ENCODE peak calls at places on chromosomes 11 and 22, in eight cellular contexts. T is mucosa of descending colon, K is body of pancreas, O is Peyer's patch, Q is pancreas, Z is H9, P is PC-3, U is spleen. E is an unnamed sample.
A peak's percentile ranks its signal among the peaks of the same experiment; 100 is the strongest.

GRCh38 chr11:20088368-20089260 is 71.7 kb downstream of the DBX1 start:
- DNase-seq in T (no peak), K (no peak), O (no peak), Q (no peak), Z (no peak), P (no peak), U (no peak), E (no peak)

GRCh38 chr11:84437129-84438123 is 1151.3 kb upstream of the CCDC90B start:
- DNase-seq in T (no peak), K (peak; percentile 84), O (no peak), Q (peak; percentile 67), Z (peak; percentile 94), P (peak; percentile 29), U (no peak), E (no peak)

GRCh38 chr11:116482716-116483115 is 290.1 kb downstream of the BUD13 start:
- DNase-seq in T (no peak), K (no peak), O (no peak), Q (no peak), Z (no peak), P (no peak), U (no peak), E (no peak)

GRCh38 chr11:70552167-70552435 is 153.8 kb downstream of the CTTN start:
- DNase-seq in T (no peak), K (no peak), O (no peak), Q (no peak), Z (no peak), P (no peak), U (no peak), E (no peak)

GRCh38 chr22:20946080-20946986 is 20.7 kb upstream of the AIFM3 start:
- DNase-seq in T (no peak), K (no peak), O (peak; percentile 15), Q (no peak), Z (no peak), P (peak; percentile 42), U (no peak), E (no peak)

GRCh38 chr22:30490399-30490798 is 15.1 kb downstream of the SEC14L4 start:
- DNase-seq in T (no peak), K (no peak), O (no peak), Q (no peak), Z (peak; percentile 45), P (no peak), U (no peak), E (no peak)

GRCh38 chr22:39524753-39525657 is 4.6 kb downstream of the ATF4 start:
- DNase-seq in T (peak; percentile 37), K (no peak), O (no peak), Q (no peak), Z (no peak), P (no peak), U (no peak), E (no peak)

GRCh38 chr22:35930933-35931332 is 97.7 kb downstream of the RBFOX2 start:
- DNase-seq in T (no peak), K (peak; percentile 68), O (no peak), Q (no peak), Z (no peak), P (peak; percentile 49), U (no peak), E (peak; percentile 43)

GRCh38 chr11:64498151-64498550 is 92.9 kb upstream of the SLC22A12 start:
- DNase-seq in T (no peak), K (peak; percentile 10), O (no peak), Q (no peak), Z (no peak), P (no peak), U (no peak), E (no peak)

GRCh38 chr11:69141742-69142141 is 14.0 kb upstream of the SMIM38 start:
- DNase-seq in T (no peak), K (no peak), O (no peak), Q (no peak), Z (no peak), P (no peak), U (no peak), E (no peak)

GRCh38 chr11:46666982-46667590 is 33.3 kb downstream of the ARHGAP1 start:
- DNase-seq in T (no peak), K (no peak), O (no peak), Q (no peak), Z (no peak), P (no peak), U (no peak), E (no peak)

GRCh38 chr11:119148855-119149370 is at the start of gene ABCG4:
- DNase-seq in T (peak; percentile 39), K (no peak), O (no peak), Q (no peak), Z (peak; percentile 44), P (peak; percentile 21), U (no peak), E (no peak)

GRCh38 chr11:10655227-10655626 is 38.3 kb downstream of the IRAG1 start:
- DNase-seq in T (no peak), K (no peak), O (no peak), Q (no peak), Z (no peak), P (no peak), U (no peak), E (no peak)

GRCh38 chr11:66882540-66882939 is 25.7 kb downstream of the LRFN4 start:
- DNase-seq in T (no peak), K (no peak), O (no peak), Q (no peak), Z (no peak), P (no peak), U (no peak), E (no peak)

GRCh38 chr11:115652094-115652493 is 147.9 kb upstream of the CADM1 start:
- DNase-seq in T (no peak), K (no peak), O (no peak), Q (no peak), Z (no peak), P (no peak), U (no peak), E (no peak)

GRCh38 chr11:133946541-133947297 is 10.0 kb downstream of the IGSF9B start:
- DNase-seq in T (no peak), K (no peak), O (no peak), Q (no peak), Z (no peak), P (no peak), U (peak; percentile 69), E (no peak)

GRCh38 chr11:7964873-7965272 is 374 bp downstream of the NLRP10 start:
- DNase-seq in T (no peak), K (no peak), O (no peak), Q (no peak), Z (no peak), P (peak; percentile 70), U (no peak), E (peak; percentile 59)

GRCh38 chr11:71580057-71581003 is 2.3 kb downstream of the KRTAP5-11 start:
- DNase-seq in T (no peak), K (peak; percentile 90), O (no peak), Q (peak; percentile 71), Z (peak; percentile 75), P (peak; percentile 88), U (no peak), E (peak; percentile 32)

GRCh38 chr11:110434952-110435779 is 5.4 kb downstream of the FDX1 start:
- DNase-seq in T (no peak), K (peak; percentile 64), O (no peak), Q (no peak), Z (no peak), P (peak; percentile 70), U (no peak), E (no peak)

GRCh38 chr11:33344611-33345010 is 87.4 kb downstream of the HIPK3 start:
- DNase-seq in T (no peak), K (no peak), O (no peak), Q (no peak), Z (no peak), P (peak; percentile 29), U (no peak), E (no peak)
- TF ChIP-seq CTCF in T (no peak), K (peak; percentile 3), O (no peak), Q (no peak), Z (no peak), P (no peak), U (no peak), E (peak; percentile 37)

GRCh38 chr22:11627798-11628650 is 3900.0 kb upstream of the OR11H1 start:
- DNase-seq in T (peak; percentile 28), K (no peak), O (peak; percentile 49), Q (peak; percentile 39), Z (no peak), P (no peak), U (peak; percentile 77), E (no peak)
- H3K9me3 ChIP-seq in T (peaks cover 76% of the 10 kb centered on the region), K (no peaks in the 10 kb centered on the region), O (peaks cover 28% of the 10 kb centered on the region), Q (no peaks in the 10 kb centered on the region), Z (peaks cover 73% of the 10 kb centered on the region), P (peaks cover 42% of the 10 kb centered on the region), U (peaks cover 77% of the 10 kb centered on the region), E (peaks cover 57% of the 10 kb centered on the region)

DNA sequence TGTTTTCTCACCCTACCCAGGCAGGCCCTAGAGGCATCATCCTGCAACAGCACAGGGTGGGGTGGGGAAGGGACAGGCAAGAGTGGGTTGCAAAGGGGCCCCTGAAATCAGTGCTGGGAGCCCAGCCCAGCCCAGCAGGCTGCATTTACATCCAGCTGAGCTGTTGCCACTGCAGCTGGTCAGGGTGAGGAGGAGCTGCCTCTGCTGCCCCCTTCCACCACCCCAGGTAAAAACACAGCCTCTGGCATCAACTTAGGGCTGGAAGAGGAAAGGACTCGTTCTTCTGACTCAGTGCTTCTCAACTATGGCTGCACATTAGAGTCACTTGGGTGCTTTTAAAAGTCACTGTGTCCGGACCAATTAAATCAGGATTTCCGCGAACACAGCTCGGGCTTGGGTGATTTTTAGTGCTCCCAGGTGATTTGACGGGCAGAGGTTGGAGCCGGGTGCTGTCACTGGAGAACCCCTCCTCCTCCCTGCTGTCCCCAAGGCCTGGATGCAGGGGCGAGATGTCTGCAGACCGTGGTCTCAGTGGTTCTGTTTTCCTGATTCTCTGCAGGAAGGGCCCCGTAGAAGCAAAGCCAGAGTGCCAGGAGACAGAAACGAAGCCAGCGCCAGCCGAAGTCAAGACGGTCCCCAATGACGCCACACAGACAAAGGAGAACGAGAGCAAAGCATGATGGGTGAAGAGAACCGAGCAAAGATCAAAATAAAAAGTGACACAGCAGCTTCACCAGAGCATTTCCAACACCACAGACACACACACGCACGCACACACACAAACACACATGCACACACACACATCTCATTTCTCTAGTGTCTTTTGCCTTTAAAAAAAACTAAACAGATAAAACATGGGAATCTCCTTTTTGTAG is 39.4 kb upstream of the TTC12 start:
- DNase-seq in T (no peak), K (no peak), O (no peak), Q (no peak), Z (peak; percentile 73), P (peak; percentile 19), U (no peak), E (no peak)
- TF ChIP-seq CTCF in T (no peak), K (no peak), O (no peak), Q (no peak), Z (peak; percentile 64), P (peak; percentile 36), U (no peak), E (no peak)

DNA sequence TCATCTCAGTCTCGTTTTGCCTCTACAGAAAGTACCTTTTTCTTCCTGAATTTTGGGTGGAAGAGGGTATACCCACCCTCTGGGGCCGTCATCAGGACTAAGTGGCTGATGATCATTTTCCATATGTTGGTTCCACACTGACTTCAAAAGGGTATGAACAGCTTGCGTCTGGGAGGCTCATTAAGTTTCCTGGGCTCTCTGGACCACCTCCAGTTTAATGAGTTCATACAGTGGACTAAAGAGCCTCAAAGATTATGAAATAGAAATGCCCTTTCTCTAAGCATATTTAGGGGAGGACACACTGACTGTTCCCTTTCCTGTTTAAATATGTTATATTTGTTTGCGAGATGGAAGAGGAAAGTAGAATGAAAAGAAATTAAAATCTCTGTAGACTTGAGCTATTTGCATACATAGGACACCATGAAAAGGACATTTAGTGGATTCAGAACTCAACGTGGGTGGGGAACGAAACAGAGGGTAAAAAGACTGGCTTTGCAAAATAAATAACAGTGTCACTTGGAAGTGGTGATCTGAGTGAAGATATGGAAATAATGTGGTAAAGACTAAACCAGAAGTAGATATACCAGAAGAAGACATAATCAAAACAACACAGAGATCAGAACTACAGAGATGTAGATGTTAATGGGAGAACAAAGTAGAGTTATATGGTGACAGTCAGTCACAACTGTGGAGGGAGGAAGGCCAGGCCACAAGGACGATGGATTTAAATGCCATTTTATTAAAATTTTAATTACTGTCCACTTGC is 18.7 kb downstream of the LDLRAD3 start:
- DNase-seq in T (no peak), K (no peak), O (no peak), Q (no peak), Z (no peak), P (no peak), U (no peak), E (no peak)
- H3K9me3 ChIP-seq in T (no peaks in the 10 kb centered on the region), K (no peaks in the 10 kb centered on the region), O (no peaks in the 10 kb centered on the region), Q (no peaks in the 10 kb centered on the region), Z (no peaks in the 10 kb centered on the region), P (no peaks in the 10 kb centered on the region), U (no peaks in the 10 kb centered on the region), E (no peaks in the 10 kb centered on the region)

E was measured in AG04450.